ENCODE peak calls at places on chromosomes 13 and 19, in eight cellular contexts. D, I, T, O, F, K, H and X are unnamed samples.

GRCh38 chr13:91045351-91046034 is 302.0 kb upstream of the MIR17HG start:
- DNase-seq in H (no peak), K (no peak), F (no peak), O (no peak), D (no peak), I (peak; percentile 16), T (no peak), X (no peak)

GRCh38 chr13:48485447-48485846 is 47.4 kb downstream of the RCBTB2 start:
- DNase-seq in T (no peak), I (no peak), O (no peak), K (no peak), H (no peak), D (no peak), F (no peak), X (no peak)

GRCh38 chr19:10316229-10317044 is 622 bp upstream of the FDX2 start:
- DNase-seq in F (no peak), I (no peak), K (no peak), O (no peak), D (no peak), H (no peak), T (no peak), X (no peak)

GRCh38 chr19:10655457-10656312 is 1.5 kb downstream of the ILF3 start:
- DNase-seq in F (no peak), O (no peak), H (no peak), K (no peak), T (no peak), I (peak; percentile 28), D (peak; percentile 40), X (no peak)

GRCh38 chr13:27857271-27857670 is 62.5 kb upstream of the PDX1 start:
- DNase-seq in D (no peak), F (no peak), O (no peak), I (no peak), T (no peak), H (no peak), K (no peak), X (no peak)

GRCh38 chr13:108463365-108463764 is 166.0 kb upstream of the MYO16 start:
- DNase-seq in K (no peak), D (peak; percentile 82), H (no peak), T (no peak), I (no peak), O (no peak), F (no peak), X (no peak)

GRCh38 chr19:18869781-18870530 is 26.0 kb downstream of the CERS1 start:
- DNase-seq in K (no peak), H (no peak), D (no peak), I (no peak), T (no peak), O (no peak), F (no peak), X (no peak)

GRCh38 chr13:25372275-25373081 is 704 bp downstream of the ATP8A2 start:
- DNase-seq in T (no peak), F (no peak), H (no peak), K (no peak), O (no peak), D (no peak), I (peak; percentile 14), X (no peak)

GRCh38 chr19:47730521-47730889 is 14.8 kb upstream of the NOP53 start:
- DNase-seq in D (no peak), H (no peak), I (no peak), T (no peak), F (no peak), K (no peak), O (no peak), X (no peak)

GRCh38 chr19:44345969-44346368 is 10.5 kb downstream of the ZNF112 start:
- DNase-seq in H (no peak), K (no peak), I (no peak), T (peak; percentile 12), D (no peak), O (no peak), F (no peak), X (no peak)

GRCh38 chr13:39768962-39769361 is 113.5 kb downstream of the COG6 start:
- DNase-seq in D (no peak), T (no peak), H (no peak), O (no peak), F (no peak), K (no peak), I (no peak), X (no peak)

GRCh38 chr13:50357586-50358118 is 342.4 kb downstream of the KCNRG start:
- DNase-seq in D (peak; percentile 61), H (no peak), K (peak; percentile 58), I (no peak), T (peak; percentile 54), O (peak; percentile 34), F (no peak), X (no peak)

GRCh38 chr19:40433391-40434216 is 7.8 kb upstream of the SERTAD1 start:
- DNase-seq in D (peak; percentile 83), I (peak; percentile 93), H (no peak), F (peak; percentile 52), O (peak; percentile 95), T (peak; percentile 91), K (peak; percentile 88), X (peak; percentile 96)

GRCh38 chr13:51806571-51806970 is 2.6 kb upstream of the DHRS12 start:
- DNase-seq in K (no peak), F (no peak), D (no peak), H (no peak), T (peak; percentile 56), O (no peak), I (no peak), X (peak; percentile 49)

GRCh38 chr19:794989-795658 is 2.1 kb upstream of the PTBP1 start:
- DNase-seq in T (no peak), K (no peak), H (no peak), I (no peak), O (peak; percentile 13), F (no peak), D (no peak), X (no peak)

GRCh38 chr13:27293051-27293691 is 22.5 kb downstream of the RASL11A start:
- DNase-seq in T (no peak), K (no peak), H (no peak), O (no peak), D (no peak), I (no peak), F (no peak), X (no peak)

GRCh38 chr13:40193290-40194203 is 472.9 kb downstream of the FOXO1 start:
- DNase-seq in O (peak; percentile 35), I (no peak), T (peak; percentile 51), F (peak; percentile 40), D (no peak), H (no peak), K (peak; percentile 80), X (peak; percentile 71)

GRCh38 chr13:97439196-97439595 is 5.2 kb downstream of the RAP2A start:
- DNase-seq in T (no peak), O (no peak), K (no peak), F (no peak), I (no peak), D (no peak), H (no peak), X (no peak)

GRCh38 chr13:90485441-90485840 is 862.0 kb upstream of the MIR17HG start:
- DNase-seq in K (no peak), H (no peak), O (no peak), I (no peak), T (no peak), F (no peak), D (peak; percentile 80), X (no peak)

GRCh38 chr13:32537580-32538233 is 888 bp downstream of the N4BP2L2 start:
- DNase-seq in K (peak; percentile 30), H (no peak), O (peak; percentile 31), F (no peak), T (peak; percentile 32), I (no peak), D (peak; percentile 3), X (peak; percentile 73)

DNA sequence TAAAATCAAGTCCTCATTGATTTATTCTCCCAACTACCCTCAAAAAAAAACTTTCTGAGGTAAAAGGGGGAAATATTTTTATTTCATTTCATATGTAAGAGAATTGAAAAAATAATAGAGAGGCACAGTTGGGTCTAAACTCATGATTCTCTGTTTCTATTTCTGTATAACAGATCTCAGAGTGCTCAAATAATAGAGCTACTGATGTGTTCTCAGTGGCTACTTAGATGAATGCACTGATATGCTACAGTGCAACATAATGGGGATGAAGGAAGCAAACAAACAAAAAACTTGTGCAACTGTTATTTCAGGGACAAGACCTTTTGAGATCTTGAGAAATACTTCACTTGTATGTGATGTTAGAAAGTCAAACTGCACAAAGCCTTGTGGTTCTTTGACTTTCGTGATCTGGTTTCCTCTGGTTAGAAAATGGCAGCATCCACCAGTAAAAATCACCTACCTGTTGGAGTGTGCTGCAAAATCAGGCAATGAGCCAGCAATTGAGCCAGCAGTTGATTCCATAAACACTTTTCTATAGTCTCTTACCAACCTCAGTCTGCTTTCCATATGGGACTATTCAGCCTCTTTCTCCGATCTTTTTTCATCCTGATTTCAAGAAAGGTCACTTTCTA is 9.8 kb upstream of the DACH1 start:
- DNase-seq in F (no peak), H (no peak), D (no peak), I (no peak), T (no peak), K (no peak), O (no peak), X (no peak)
- H3K9me3 ChIP-seq in F (no peaks in the 10 kb centered on the region), H (no peaks in the 10 kb centered on the region), D (no peaks in the 10 kb centered on the region), I (no peaks in the 10 kb centered on the region), T (no peaks in the 10 kb centered on the region), K (no peaks in the 10 kb centered on the region), O (no peaks in the 10 kb centered on the region), X (no peaks in the 10 kb centered on the region)

DNA sequence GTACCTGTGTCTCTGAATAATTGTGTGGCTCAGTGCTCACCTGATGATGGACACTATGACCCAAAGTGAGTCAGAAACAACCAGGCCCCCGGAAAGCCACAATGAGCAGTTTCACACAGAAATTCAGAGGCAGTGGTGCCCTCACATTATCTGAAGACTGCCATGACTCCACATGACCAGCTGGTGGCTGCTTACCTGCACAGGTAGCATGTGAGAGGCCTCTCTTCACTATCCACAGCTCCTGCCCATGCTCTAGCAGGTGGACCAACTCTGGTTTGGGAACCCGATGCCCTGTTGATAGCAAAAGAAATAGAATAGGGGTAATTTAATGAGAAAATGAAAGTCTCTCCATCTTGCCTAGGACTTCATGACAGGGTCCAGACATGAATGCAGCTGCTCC is 7.2 kb downstream of the ZNF550 start:
- DNase-seq in T (no peak), D (no peak), I (no peak), H (no peak), F (no peak), K (no peak), O (no peak), X (no peak)
- TF ChIP-seq CTCF in T (no peak), D (no peak), I (no peak), H (no peak), F (no peak), K (no peak), O (no peak), X (no peak)

GRCh38 chr19:7872306-7873204 is 1.6 kb downstream of the PRR36 start:
- DNase-seq in T (no peak), F (no peak), H (no peak), K (no peak), I (no peak), D (no peak), O (no peak), X (no peak)
- H3K9me3 ChIP-seq in T (no peaks in the 10 kb centered on the region), F (no peaks in the 10 kb centered on the region), H (no peaks in the 10 kb centered on the region), K (no peaks in the 10 kb centered on the region), I (no peaks in the 10 kb centered on the region), D (no peaks in the 10 kb centered on the region), O (no peaks in the 10 kb centered on the region), X (no peaks in the 10 kb centered on the region)

DNA sequence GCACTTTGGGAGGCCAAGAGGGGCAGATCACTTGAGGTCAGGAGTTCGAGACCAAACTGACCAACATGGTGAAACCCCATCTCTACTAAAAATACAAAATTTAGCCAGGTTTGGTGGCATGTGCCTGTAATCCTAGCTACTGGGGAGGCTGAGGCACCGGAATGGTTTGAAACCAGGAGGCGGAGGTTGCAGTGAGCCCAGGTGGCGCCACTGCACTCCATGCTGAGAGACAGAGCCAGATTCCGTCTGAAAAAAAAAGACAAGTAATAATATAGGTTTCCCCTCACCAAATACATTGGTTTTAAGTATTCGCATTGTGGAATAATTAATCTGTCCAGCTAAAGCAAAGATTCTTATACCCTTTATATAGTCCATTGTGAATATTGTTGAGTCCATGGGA is 1544.6 kb downstream of the OLFM4 start:
- DNase-seq in T (no peak), D (no peak), H (no peak), I (no peak), K (no peak), F (no peak), O (no peak), X (no peak)
- TF ChIP-seq CTCF in T (no peak), D (no peak), H (no peak), I (no peak), K (no peak), F (no peak), O (no peak), X (no peak)